ENCODE peak calls at places on chromosomes 11 and 22, in five cellular contexts. L is stimulated activated CD8-positive, alpha-beta memory T cell treated with anti-CD3 and anti-CD28 coated beads, Interleukin-7, amount 100 ng/mL, for 1 hour; K is endothelial cell; E is suprapubic skin; F is lower lobe of right lung. H is an unnamed sample.

GRCh38 chr11:111977141-111978027 is 40.2 kb downstream of the DIXDC1 start:
- DNase-seq in F (peak), K (peak), E (peak), L (no peak), H (peak)

GRCh38 chr11:11728371-11728770 is 106.6 kb upstream of the GALNT18 start:
- DNase-seq in E (no peak), F (no peak), L (no peak), K (no peak), H (no peak)

GRCh38 chr11:97871816-97872215 is 1148.9 kb upstream of the CNTN5 start:
- DNase-seq in L (no peak), K (no peak), F (no peak), E (no peak), H (no peak)

GRCh38 chr11:134164490-134165370 is 59.0 kb downstream of the NCAPD3 start:
- DNase-seq in F (no peak), L (no peak), E (no peak), K (no peak), H (no peak)

GRCh38 chr11:121881806-121882205 is 234.2 kb downstream of the BLID start:
- DNase-seq in F (no peak), K (no peak), E (no peak), L (no peak), H (peak)

GRCh38 chr22:26066534-26066933 is 102.7 kb upstream of the SEZ6L start:
- DNase-seq in K (peak), E (no peak), F (no peak), L (no peak), H (no peak)

GRCh38 chr11:129291556-129291955 is 84.1 kb upstream of the BARX2 start:
- DNase-seq in E (no peak), L (no peak), F (no peak), K (no peak), H (no peak)

GRCh38 chr22:17648564-17648963 is 10.0 kb downstream of the BCL2L13 start:
- DNase-seq in L (no peak), E (no peak), F (no peak), K (no peak), H (no peak)

GRCh38 chr11:75025561-75025960 is 36.8 kb downstream of the NEU3 start:
- DNase-seq in E (no peak), L (no peak), F (no peak), K (no peak), H (no peak)

GRCh38 chr11:113331436-113331835 is 17.1 kb downstream of the TTC12 start:
- DNase-seq in K (no peak), F (no peak), E (no peak), L (no peak), H (no peak)

GRCh38 chr11:115471367-115471766 is 32.8 kb downstream of the CADM1 start:
- DNase-seq in E (no peak), L (no peak), K (no peak), F (no peak), H (no peak)

GRCh38 chr11:34359548-34359891 is 1.7 kb upstream of the ABTB2 start:
- DNase-seq in E (no peak), F (no peak), L (no peak), K (no peak), H (peak)

GRCh38 chr11:126695293-126695692 is 305.3 kb downstream of the KIRREL3 start:
- DNase-seq in E (no peak), F (no peak), K (no peak), L (no peak), H (peak)

GRCh38 chr11:73333626-73334199 is 25.6 kb downstream of the ARHGEF17 start:
- DNase-seq in E (no peak), K (no peak), L (no peak), F (no peak), H (no peak)

GRCh38 chr11:45155058-45155551 is 8.7 kb downstream of the PRDM11 start:
- DNase-seq in F (no peak), E (no peak), K (no peak), L (no peak), H (no peak)

GRCh38 chr11:83569134-83569805 is 283.1 kb upstream of the CCDC90B start:
- DNase-seq in E (no peak), F (no peak), L (no peak), K (no peak), H (no peak)

GRCh38 chr11:134566311-134566710 is 154.3 kb upstream of the B3GAT1 start:
- DNase-seq in F (no peak), E (no peak), K (no peak), L (no peak), H (no peak)

GRCh38 chr11:48064306-48064705 is 83.9 kb downstream of the PTPRJ start:
- DNase-seq in K (no peak), L (no peak), E (peak), F (no peak), H (peak)

GRCh38 chr11:125084761-125085231 is 21.7 kb downstream of the SLC37A2 start:
- DNase-seq in E (no peak), L (no peak), F (no peak), K (no peak), H (no peak)

GRCh38 chr22:30572840-30573593 is 1.4 kb downstream of the GAL3ST1 start:
- DNase-seq in K (no peak), F (no peak), L (no peak), E (no peak), H (peak)

GRCh38 chr11:8566613-8567210 is 27.3 kb downstream of the STK33 start:
- DNase-seq in K (no peak), F (no peak), E (no peak), L (no peak), H (peak)

GRCh38 chr22:48744967-48745841 is 1082.5 kb downstream of the BRD1 start:
- DNase-seq in L (no peak), E (no peak), K (peak), F (no peak), H (no peak)

GRCh38 chr22:47589271-47590250 is 827.1 kb downstream of the TBC1D22A start:
- DNase-seq in L (no peak), F (no peak), K (no peak), E (peak), H (no peak)

GRCh38 chr11:132824642-132825041 is 707.7 kb downstream of the OPCML start:
- DNase-seq in F (no peak), E (no peak), L (no peak), K (no peak), H (no peak)

GRCh38 chr11:77081381-77081851 is 14.6 kb downstream of the CAPN5 start:
- DNase-seq in F (peak), L (no peak), E (peak), K (no peak), H (no peak)

GRCh38 chr11:87134524-87135106 is 96.9 kb downstream of the TMEM135 start:
- DNase-seq in F (no peak), L (no peak), K (no peak), E (no peak), H (no peak)

GRCh38 chr11:113241190-113242051 is 73.0 kb upstream of the TTC12 start:
- DNase-seq in L (no peak), K (no peak), F (no peak), E (no peak), H (no peak)

GRCh38 chr11:2363816-2364370 is 13.2 kb upstream of the CD81 start:
- DNase-seq in E (no peak), F (no peak), L (no peak), K (no peak), H (no peak)